ENCODE peak calls at places on chromosomes 6 and 20, in five cellular contexts. B is left lung, Z is coronary artery, P is lung, M is RWPE1. D is an unnamed sample.

GRCh38 chr6:12490376-12490903 is 200.3 kb downstream of the EDN1 start:
- DNase-seq in M (no peak), B (no peak), P (no peak), Z (no peak), D (no peak)

GRCh38 chr20:51631011-51631950 is 88.8 kb upstream of the NFATC2 start:
- DNase-seq in M (peak; percentile 99), P (peak; percentile 39), Z (peak; percentile 82), B (peak; percentile 38), D (no peak)

GRCh38 chr6:157227202-157228166 is 95.8 kb downstream of the TMEM242 start:
- DNase-seq in Z (no peak), M (no peak), P (no peak), B (no peak), D (no peak)

GRCh38 chr6:43823879-43824740 is 54.1 kb downstream of the VEGFA start:
- DNase-seq in P (peak; percentile 79), Z (no peak), B (peak; percentile 78), M (no peak), D (no peak)

GRCh38 chr6:26240981-26241770 is 123.8 kb upstream of the BTN3A2 start:
- DNase-seq in M (no peak), P (no peak), Z (no peak), B (peak; percentile 58), D (peak; percentile 70)

GRCh38 chr20:33262658-33263065 is 20.4 kb upstream of the BPIFB1 start:
- DNase-seq in B (no peak), M (peak; percentile 60), Z (no peak), P (no peak), D (no peak)

GRCh38 chr6:166942393-166943168 is 13.8 kb downstream of the RNASET2 start:
- DNase-seq in M (no peak), B (peak; percentile 49), P (no peak), Z (no peak), D (no peak)

GRCh38 chr6:24910331-24910849 is 25.4 kb downstream of the RIPOR2 start:
- DNase-seq in Z (no peak), P (no peak), M (no peak), B (no peak), D (no peak)

GRCh38 chr6:169808608-169808967 is 57.2 kb downstream of the ERMARD start:
- DNase-seq in P (no peak), M (no peak), Z (no peak), B (no peak), D (peak; percentile 7)

GRCh38 chr20:51480507-51481270 is 61.8 kb downstream of the NFATC2 start:
- DNase-seq in P (no peak), Z (no peak), M (no peak), B (no peak), D (no peak)

GRCh38 chr6:21134401-21134800 is 459.1 kb upstream of the SOX4 start:
- DNase-seq in B (no peak), M (no peak), Z (no peak), P (no peak), D (no peak)

GRCh38 chr20:34472246-34472925 is 43.8 kb upstream of the DYNLRB1 start:
- DNase-seq in Z (no peak), B (no peak), M (peak; percentile 26), P (no peak), D (no peak)

GRCh38 chr20:48298851-48299484 is 513.7 kb upstream of the SULF2 start:
- DNase-seq in Z (no peak), M (peak; percentile 90), P (no peak), B (no peak), D (no peak)

GRCh38 chr6:152124432-152125074 is 317.1 kb downstream of the ESR1 start:
- DNase-seq in M (peak; percentile 64), P (no peak), B (no peak), Z (no peak), D (no peak)

GRCh38 chr6:155290491-155290890 is 23.8 kb downstream of the TFB1M start:
- DNase-seq in M (no peak), B (no peak), Z (no peak), P (no peak), D (no peak)

GRCh38 chr20:63117661-63118302 is 98.1 kb downstream of the YTHDF1 start:
- DNase-seq in B (no peak), M (no peak), Z (no peak), P (no peak), D (no peak)

GRCh38 chr6:27866370-27867050 is 45.7 kb downstream of the OR2B2 start:
- DNase-seq in B (no peak), Z (no peak), P (no peak), M (peak; percentile 81), D (peak; percentile 50)

GRCh38 chr6:36418558-36418957 is 24.1 kb downstream of the PXT1 start:
- DNase-seq in P (no peak), M (no peak), Z (no peak), B (no peak), D (no peak)

GRCh38 chr6:20302168-20302567 is 89.9 kb upstream of the MBOAT1 start:
- DNase-seq in P (no peak), Z (no peak), M (no peak), B (no peak), D (no peak)

GRCh38 chr6:43368517-43369160 is 808 bp downstream of the ZNF318 start:
- DNase-seq in Z (peak; percentile 79), B (peak; percentile 50), P (peak; percentile 40), M (peak; percentile 51), D (no peak)

GRCh38 chr6:170271771-170272314 is 19.0 kb downstream of the DLL1 start:
- DNase-seq in Z (no peak), B (peak; percentile 71), P (no peak), M (no peak), D (peak; percentile 70)

GRCh38 chr6:13038315-13039261 is 289.7 kb downstream of the TBC1D7 start:
- DNase-seq in Z (no peak), B (no peak), P (no peak), M (no peak), D (no peak)

GRCh38 chr6:105094133-105094640 is 85.6 kb downstream of the POPDC3 start:
- DNase-seq in P (no peak), B (no peak), M (no peak), Z (no peak), D (no peak)

GRCh38 chr6:156869986-156870398 is 92.8 kb downstream of the ARID1B start:
- DNase-seq in P (no peak), M (no peak), Z (no peak), B (no peak), D (no peak)

GRCh38 chr6:132251711-132252110 is 149.6 kb downstream of the MOXD1 start:
- DNase-seq in Z (no peak), P (no peak), B (no peak), M (no peak), D (no peak)

GRCh38 chr6:132244744-132245143 is 156.5 kb downstream of the MOXD1 start:
- DNase-seq in B (no peak), Z (no peak), M (no peak), P (no peak), D (no peak)

GRCh38 chr6:132246632-132247270 is 154.5 kb downstream of the MOXD1 start:
- DNase-seq in Z (no peak), M (no peak), P (no peak), B (no peak), D (no peak)

GRCh38 chr6:132252113-132252512 is 149.2 kb downstream of the MOXD1 start:
- DNase-seq in B (no peak), M (no peak), Z (no peak), P (no peak), D (no peak)

DNA sequence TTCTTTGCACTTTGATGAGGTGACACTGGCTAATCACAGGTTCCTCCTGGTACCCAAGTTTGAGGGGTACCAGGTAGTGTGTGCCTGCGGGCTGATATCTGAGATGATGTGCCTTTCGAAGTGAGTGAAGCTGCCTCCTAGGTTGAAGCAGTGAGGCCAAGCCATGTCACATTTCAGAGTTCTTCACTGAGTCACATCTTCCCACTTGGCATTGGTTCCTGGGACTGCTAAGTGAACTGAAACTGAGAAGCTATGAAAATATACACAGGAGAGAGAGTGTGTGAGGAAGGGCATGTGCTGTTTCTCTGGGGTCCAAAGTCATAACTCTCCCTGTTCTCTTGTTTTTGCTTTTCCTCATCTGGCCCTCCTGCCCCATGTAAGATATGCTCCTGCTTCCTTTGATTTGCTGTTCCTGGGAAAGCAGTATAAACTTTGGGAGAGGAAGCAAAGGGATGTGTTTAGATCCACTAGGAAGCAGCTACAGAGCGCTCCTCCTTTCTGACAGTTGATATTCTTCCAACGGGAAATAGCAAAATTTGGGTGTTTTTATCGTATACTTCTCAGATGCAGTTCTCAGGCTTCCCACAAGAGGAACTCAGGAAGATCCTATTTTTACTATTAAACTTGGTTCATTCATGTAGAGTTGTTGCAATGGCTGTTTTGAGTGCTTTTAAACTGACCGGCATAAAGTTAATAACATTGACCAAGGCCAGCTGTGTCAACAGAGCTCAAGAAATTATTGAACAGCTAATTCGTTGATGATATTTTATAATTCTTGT is 153.7 kb downstream of the MOXD1 start:
- DNase-seq in Z (no peak), M (no peak), B (no peak), P (no peak), D (no peak)
- TF ChIP-seq CTCF in Z (no peak), M (no peak), B (no peak), P (no peak), D (no peak)

GRCh38 chr6:3825851-3826581 is 23.2 kb upstream of the FAM50B start:
- DNase-seq in P (peak; percentile 90), M (peak; percentile 92), Z (peak; percentile 99), B (peak; percentile 84), D (no peak)
- TF ChIP-seq CTCF in P (no peak), M (peak; percentile 8), Z (no peak), B (no peak), D (no peak)

GRCh38 chr6:132961610-132962009 is 147.2 kb downstream of the RPS12 start:
- DNase-seq in P (no peak), B (no peak), M (no peak), Z (no peak), D (no peak)
- TF ChIP-seq CTCF in P (no peak), B (no peak), M (no peak), Z (no peak), D (no peak)

DNA sequence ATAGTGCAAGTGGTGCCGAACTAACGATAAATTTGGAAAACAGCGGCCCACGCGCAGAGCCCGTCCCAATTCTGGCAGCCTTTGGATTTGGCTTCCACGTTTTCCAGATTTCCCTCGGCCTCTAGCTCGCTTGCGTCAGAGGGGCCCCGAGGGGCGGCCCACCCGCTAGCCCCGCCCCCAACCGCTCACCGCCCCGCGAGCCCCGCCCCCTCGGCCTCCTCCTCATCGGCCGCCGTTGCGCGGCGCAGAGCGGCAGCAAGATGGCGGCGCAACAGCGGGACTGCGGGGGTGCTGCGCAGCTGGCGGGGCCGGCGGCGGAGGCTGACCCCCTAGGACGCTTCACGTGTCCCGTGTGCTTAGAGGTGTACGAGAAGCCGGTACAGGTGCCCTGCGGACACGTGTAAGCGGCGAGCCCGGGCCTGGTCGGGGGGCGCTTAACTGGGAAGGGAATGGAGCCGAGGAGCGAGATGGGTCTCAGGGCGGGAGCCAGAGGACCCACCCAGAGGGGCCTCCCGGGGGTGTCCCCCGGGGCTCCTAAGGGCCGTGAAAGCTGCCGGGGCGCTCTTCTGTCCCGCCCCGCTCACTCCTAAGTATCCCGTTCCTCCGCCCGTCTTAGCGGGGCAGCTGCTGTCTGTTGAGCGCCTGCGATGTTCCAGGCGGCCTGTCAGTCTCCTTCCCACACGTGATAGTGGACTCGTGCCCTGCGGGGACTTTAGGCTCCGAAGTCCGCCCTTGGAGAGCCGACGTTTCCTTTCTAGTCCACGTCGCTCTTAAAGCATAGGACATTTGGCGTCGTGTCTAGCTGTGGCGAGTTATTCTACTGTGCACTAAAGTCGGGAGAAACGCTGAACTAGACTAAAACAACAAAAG is at the start of gene RNF114:
- DNase-seq in Z (peak; percentile 93), B (peak; percentile 91), P (peak; percentile 90), M (peak; percentile 100), D (peak; percentile 86)
- TF ChIP-seq CTCF in Z (no peak), B (no peak), P (no peak), M (no peak), D (no peak)

D was measured in natural killer cell.